ENCODE peak calls at places on chromosome 9, in five cellular contexts. G, T, E, Y and N are unnamed samples. For H3K36me3 and H3K4me1, the result is how much of the 10 kb centered on the place peaks cover.

GRCh38 chr9:114653556-114654159 is 3.9 kb downstream of the TEX53 start:
- DNase-seq in Y (peak), G (peak), T (peak), E (peak), N (no peak)

GRCh38 chr9:81669011-81669739 is 20.2 kb downstream of the TLE1 start:
- DNase-seq in G (no peak), T (no peak), E (no peak), Y (no peak), N (no peak)

GRCh38 chr9:114697951-114698351 is 16.0 kb upstream of the TEX48 start:
- DNase-seq in T (no peak), G (no peak), Y (no peak), E (no peak), N (no peak)

GRCh38 chr9:21331676-21332402 is 3.4 kb downstream of the KLHL9 start:
- DNase-seq in E (no peak), G (no peak), T (no peak), Y (no peak), N (no peak)

GRCh38 chr9:15113288-15113687 is 193.7 kb downstream of the TTC39B start:
- DNase-seq in G (no peak), Y (no peak), E (no peak), T (no peak), N (no peak)

GRCh38 chr9:11726659-11727058 is 966.5 kb upstream of the TYRP1 start:
- DNase-seq in E (no peak), G (no peak), Y (no peak), T (no peak), N (no peak)

GRCh38 chr9:110626109-110626829 is 42.3 kb upstream of the MUSK start:
- DNase-seq in Y (no peak), E (no peak), G (peak), T (no peak), N (no peak)

GRCh38 chr9:100602302-100602930 is 24.5 kb downstream of the CAVIN4 start:
- DNase-seq in T (no peak), E (no peak), G (no peak), Y (peak), N (no peak)

GRCh38 chr9:12819436-12820185 is 44.8 kb downstream of the LURAP1L start:
- DNase-seq in Y (peak), G (no peak), E (no peak), T (no peak), N (no peak)

GRCh38 chr9:95495988-95496387 is 20.8 kb downstream of the PTCH1 start:
- DNase-seq in T (no peak), Y (no peak), E (no peak), G (no peak), N (no peak)

GRCh38 chr9:125959980-125960619 is 212.9 kb downstream of the PBX3 start:
- DNase-seq in G (no peak), E (no peak), Y (no peak), T (no peak), N (no peak)

GRCh38 chr9:90815183-90815943 is 13.7 kb downstream of the SYK start:
- DNase-seq in T (no peak), E (no peak), Y (no peak), G (peak), N (peak)

GRCh38 chr9:124853605-124854143 is 414 bp downstream of the WDR38 start:
- DNase-seq in E (no peak), G (peak), T (no peak), Y (no peak), N (peak)

GRCh38 chr9:98701576-98701975 is 7.2 kb downstream of the GABBR2 start:
- DNase-seq in E (no peak), Y (no peak), T (no peak), G (no peak), N (no peak)

GRCh38 chr9:138058181-138058580 is 180.6 kb downstream of the CACNA1B start:
- DNase-seq in T (no peak), E (peak), Y (no peak), G (peak), N (no peak)

GRCh38 chr9:125513634-125514413 is 193.2 kb downstream of the MAPKAP1 start:
- DNase-seq in E (peak), Y (peak), G (no peak), T (no peak), N (no peak)

GRCh38 chr9:97900738-97901565 is 21.3 kb downstream of the TRMO start:
- DNase-seq in Y (peak), E (no peak), T (no peak), G (no peak), N (no peak)

GRCh38 chr9:12933957-12934356 is 159.1 kb downstream of the LURAP1L start:
- DNase-seq in G (no peak), E (no peak), Y (no peak), T (no peak), N (no peak)

GRCh38 chr9:133876144-133876543 is 116.0 kb downstream of the VAV2 start:
- DNase-seq in G (no peak), E (no peak), T (no peak), Y (no peak), N (no peak)

GRCh38 chr9:9004844-9005243 is 1205.3 kb upstream of the DMAC1 start:
- DNase-seq in E (no peak), T (no peak), G (no peak), Y (no peak), N (no peak)

GRCh38 chr9:13718539-13718938 is 439.0 kb upstream of the MPDZ start:
- DNase-seq in Y (no peak), T (no peak), G (no peak), E (no peak), N (no peak)

GRCh38 chr9:132228062-132228461 is 66.2 kb downstream of the NTNG2 start:
- DNase-seq in E (no peak), Y (no peak), G (no peak), T (no peak), N (peak)

GRCh38 chr9:12889402-12890106 is 114.7 kb downstream of the LURAP1L start:
- DNase-seq in Y (no peak), E (no peak), G (no peak), T (no peak), N (no peak)

GRCh38 chr9:113164536-113165300 is 13.9 kb downstream of the SLC31A2 start:
- DNase-seq in T (no peak), E (no peak), Y (peak), G (peak), N (no peak)

GRCh38 chr9:120505186-120505585 is 74.8 kb downstream of the CDK5RAP2 start:
- DNase-seq in E (no peak), Y (no peak), T (no peak), G (no peak), N (no peak)

GRCh38 chr9:121225240-121225639 is 23.6 kb upstream of the RAB14 start:
- DNase-seq in Y (no peak), T (no peak), E (no peak), G (no peak), N (no peak)

GRCh38 chr9:84845956-84846355 is 176.4 kb downstream of the NTRK2 start:
- DNase-seq in G (no peak), T (no peak), E (no peak), Y (no peak), N (no peak)

GRCh38 chr9:70921126-70921525 is 200.3 kb downstream of the TRPM3 start:
- DNase-seq in E (no peak), G (no peak), T (no peak), Y (no peak), N (no peak)

GRCh38 chr9:69028754-69029153 is 6.8 kb upstream of the FXN start:
- DNase-seq in Y (no peak), E (no peak), T (no peak), G (no peak), N (no peak)

DNA sequence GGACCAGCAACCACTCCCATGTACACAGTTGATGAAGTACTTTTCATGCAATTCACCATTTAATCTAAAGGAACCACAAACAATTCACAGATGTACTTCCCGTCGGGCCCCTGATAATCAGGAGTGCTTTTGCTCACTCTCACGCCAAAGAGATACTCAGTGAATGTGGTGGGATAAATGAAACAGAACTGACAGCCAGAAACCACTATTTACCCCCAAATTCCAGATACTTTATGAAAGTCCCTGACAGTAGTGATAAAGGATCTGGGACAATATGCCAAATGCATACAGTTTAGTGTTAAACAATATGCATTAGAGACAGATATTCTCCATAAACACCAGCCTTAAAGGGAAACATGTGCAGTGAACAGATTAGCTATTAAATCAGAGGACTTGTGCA is 73.9 kb upstream of the SLC25A51 start:
- DNase-seq in E (no peak), Y (no peak), G (no peak), T (no peak), N (no peak)
- H3K36me3 ChIP-seq in E (under half), Y (under half), G (under half), T (under half), N (under half)

GRCh38 chr9:135887021-135887507 is 20.3 kb downstream of the CAMSAP1 start:
- DNase-seq in E (no peak), Y (no peak), G (peak), T (no peak), N (no peak)
- H3K27ac ChIP-seq in E (no peak), Y (no peak), G (no peak), T (no peak), N (no peak)

DNA sequence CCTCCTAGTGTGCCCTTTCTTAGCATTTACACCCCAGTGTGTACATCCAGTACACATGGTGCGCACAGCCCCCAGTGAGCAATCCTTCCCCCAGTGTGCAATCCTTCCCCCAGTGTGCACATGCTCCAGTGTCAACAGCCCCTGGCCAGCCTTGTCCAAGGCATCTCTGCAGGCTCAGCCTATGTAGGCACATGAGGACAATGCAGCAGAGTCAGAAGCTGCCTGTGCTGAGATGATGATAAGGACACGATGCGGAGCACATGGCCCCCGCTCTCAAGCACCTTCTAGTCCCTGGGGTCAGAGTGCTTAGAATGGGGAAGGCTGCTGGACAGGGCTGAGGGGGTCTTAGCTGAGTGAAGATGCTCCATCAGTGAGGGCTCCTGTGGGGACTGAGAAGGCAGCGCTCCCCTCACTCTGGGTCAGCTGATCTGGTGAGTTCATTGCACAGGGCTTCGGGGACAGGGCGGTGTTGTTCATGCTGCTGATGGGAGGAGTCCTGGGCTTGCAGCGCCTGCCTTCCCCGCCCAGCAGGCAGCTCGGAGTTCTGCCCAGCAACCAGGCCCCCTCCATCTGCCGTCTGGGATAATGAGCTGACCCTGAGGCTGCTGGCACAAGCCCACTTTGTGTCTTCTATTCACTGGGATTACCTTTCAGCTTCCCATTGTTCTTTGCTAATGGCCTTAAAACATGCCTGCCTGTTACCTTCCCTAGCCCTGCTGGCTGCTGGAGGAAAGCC is 70.0 kb downstream of the GADD45G start:
- DNase-seq in E (no peak), G (no peak), Y (no peak), T (no peak), N (no peak)
- H3K4me1 ChIP-seq in E (under half), G (under half), Y (half or more), T (under half), N (under half)

DNA sequence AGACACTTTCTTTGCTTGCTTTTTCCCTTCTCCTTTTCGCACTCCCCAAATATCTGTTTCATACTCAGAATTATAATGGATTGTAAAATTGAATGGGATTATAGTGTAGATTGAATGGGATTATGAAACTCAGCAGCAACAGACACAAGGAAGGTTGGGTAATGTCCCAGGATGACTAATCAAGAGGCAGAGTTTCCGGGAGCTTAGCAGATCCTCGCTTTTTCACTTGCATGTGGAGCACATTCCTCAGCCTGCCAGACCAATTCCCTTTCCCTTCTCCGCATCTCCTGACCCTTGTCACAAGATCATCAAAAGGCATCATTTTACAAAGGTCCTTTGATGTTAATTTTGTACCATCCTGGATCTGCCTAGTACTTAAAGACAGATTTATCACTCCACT is 55.1 kb upstream of the SLC1A1 start:
- DNase-seq in G (no peak), T (no peak), Y (no peak), E (no peak), N (no peak)
- H3K36me3 ChIP-seq in G (under half), T (under half), Y (under half), E (under half), N (under half)

GRCh38 chr9:107443786-107444185 is 45.8 kb downstream of the KLF4 start:
- DNase-seq in T (no peak), E (no peak), Y (no peak), G (no peak), N (no peak)

GRCh38 chr9:107435415-107435814 is 54.2 kb downstream of the KLF4 start:
- DNase-seq in T (no peak), Y (no peak), G (no peak), E (no peak), N (no peak)

GRCh38 chr9:107438211-107439030 is 51.1 kb downstream of the KLF4 start:
- DNase-seq in Y (no peak), E (no peak), T (no peak), G (no peak), N (no peak)

GRCh38 chr9:107437716-107438115 is 51.9 kb downstream of the KLF4 start:
- DNase-seq in T (no peak), G (no peak), E (no peak), Y (no peak), N (no peak)

DNA sequence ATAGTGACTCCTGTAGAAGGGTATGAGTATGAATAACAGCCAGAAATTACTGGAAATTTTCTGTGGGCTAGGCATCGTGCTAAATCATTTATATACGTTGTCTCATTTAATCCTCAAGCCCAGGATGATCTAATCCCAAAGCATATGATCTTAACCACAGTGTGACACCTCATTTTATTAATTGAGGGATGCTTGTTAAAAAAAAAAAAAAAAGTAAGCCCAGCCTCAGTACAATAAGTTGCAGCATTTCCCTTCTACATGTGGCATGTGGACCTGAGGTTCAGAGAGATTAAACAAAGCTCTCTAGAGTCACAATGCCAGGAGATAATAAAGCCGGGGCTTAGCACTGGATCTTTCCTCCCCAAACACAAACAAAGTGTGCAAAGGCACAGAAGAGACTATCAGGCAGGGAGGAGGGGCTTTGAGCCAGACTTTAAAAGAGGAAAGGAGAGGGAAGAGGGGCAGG is 49.5 kb downstream of the KLF4 start:
- DNase-seq in G (no peak), Y (no peak), T (no peak), E (no peak), N (no peak)
- H3K27ac ChIP-seq in G (no peak), Y (no peak), T (no peak), E (no peak), N (no peak)

DNA sequence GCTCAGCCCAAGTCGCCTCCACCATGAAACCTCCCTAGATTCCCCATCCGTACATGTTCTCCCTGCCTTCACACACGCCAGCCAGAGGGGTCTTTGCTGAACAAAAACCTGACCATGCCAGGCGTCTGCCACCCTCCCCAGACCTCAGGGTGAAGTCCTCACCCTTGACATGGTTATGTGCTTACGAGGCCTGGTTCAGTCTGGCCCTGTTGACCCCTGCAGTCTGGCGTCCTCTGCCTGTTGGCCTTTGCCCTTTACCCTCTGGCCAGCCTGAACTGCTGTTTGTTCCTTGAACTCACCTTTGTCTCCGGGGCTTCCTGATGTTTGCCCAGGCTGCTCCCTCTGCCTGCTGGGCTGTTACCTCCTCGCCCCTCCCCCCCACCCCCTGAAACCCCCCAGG is 29.8 kb downstream of the NCS1 start:
- DNase-seq in G (no peak), Y (no peak), E (no peak), T (no peak), N (no peak)
- H3K4me1 ChIP-seq in G (under half), Y (under half), E (under half), T (under half), N (under half)

GRCh38 chr9:385818-386398 is 171.2 kb downstream of the DOCK8 start:
- DNase-seq in G (no peak), Y (peak), T (no peak), E (peak), N (no peak)
- H3K36me3 ChIP-seq in G (under half), Y (under half), T (under half), E (under half), N (under half)